ENCODE peak calls at places on chromosomes 12 and 14, in nine cellular contexts. S, I, E, Y, Z, T, K, H and O are unnamed samples.

GRCh38 chr14:36132826-36133225 is 43.7 kb downstream of the PTCSC3 start:
- DNase-seq in S (no peak), I (no peak), E (no peak), Y (no peak), Z (no peak), T (no peak), K (no peak), H (no peak), O (no peak)

GRCh38 chr12:14167005-14167628 is 185.7 kb upstream of the GRIN2B start:
- DNase-seq in S (peak; percentile 81), I (peak; percentile 23), E (peak; percentile 58), Y (no peak), Z (no peak), T (peak; percentile 71), K (no peak), H (peak; percentile 58), O (peak; percentile 73)

GRCh38 chr12:56636118-56636674 is 6.1 kb upstream of the BAZ2A start:
- DNase-seq in S (peak; percentile 68), I (peak; percentile 80), E (peak; percentile 71), Y (peak; percentile 68), Z (peak; percentile 64), T (peak; percentile 84), K (peak; percentile 57), H (peak; percentile 90), O (peak; percentile 87)

GRCh38 chr14:22994762-22995275 is 12.5 kb upstream of the AJUBA start:
- DNase-seq in S (peak; percentile 42), I (no peak), E (peak; percentile 50), Y (no peak), Z (no peak), T (no peak), K (no peak), H (peak; percentile 53), O (peak; percentile 52)

GRCh38 chr12:49706351-49707126 is 666 bp downstream of the FMNL3 start:
- DNase-seq in S (peak; percentile 60), I (no peak), E (peak; percentile 39), Y (no peak), Z (no peak), T (peak; percentile 43), K (peak; percentile 15), H (peak; percentile 50), O (no peak)

GRCh38 chr14:103862393-103862782 is 15.0 kb upstream of the PPP1R13B start:
- DNase-seq in S (no peak), I (peak; percentile 4), E (no peak), Y (no peak), Z (no peak), T (no peak), K (no peak), H (no peak), O (no peak)

GRCh38 chr12:105931762-105932587 is 206.8 kb downstream of the NUAK1 start:
- DNase-seq in S (no peak), I (no peak), E (no peak), Y (no peak), Z (no peak), T (no peak), K (no peak), H (no peak), O (no peak)

GRCh38 chr12:99619389-99620158 is 28.0 kb upstream of the GARIN6 start:
- DNase-seq in S (peak; percentile 38), I (no peak), E (peak; percentile 30), Y (no peak), Z (no peak), T (no peak), K (no peak), H (peak; percentile 40), O (no peak)

GRCh38 chr14:79971330-79971729 is 240.0 kb downstream of the DIO2 start:
- DNase-seq in S (no peak), I (no peak), E (no peak), Y (no peak), Z (no peak), T (no peak), K (no peak), H (peak; percentile 57), O (no peak)

GRCh38 chr14:58171090-58171489 is 19.1 kb upstream of the ARMH4 start:
- DNase-seq in S (peak; percentile 97), I (peak; percentile 69), E (peak; percentile 89), Y (no peak), Z (no peak), T (no peak), K (no peak), H (peak; percentile 80), O (peak; percentile 63)

GRCh38 chr14:24317141-24317927 is 6.0 kb downstream of the LTB4R start:
- DNase-seq in S (no peak), I (no peak), E (no peak), Y (no peak), Z (no peak), T (no peak), K (no peak), H (no peak), O (no peak)

GRCh38 chr14:65465584-65465983 is 53.1 kb downstream of the FUT8 start:
- DNase-seq in S (no peak), I (no peak), E (no peak), Y (no peak), Z (no peak), T (no peak), K (no peak), H (no peak), O (no peak)

GRCh38 chr14:53002576-53002975 is 51.7 kb upstream of the FERMT2 start:
- DNase-seq in S (peak; percentile 35), I (no peak), E (no peak), Y (no peak), Z (no peak), T (no peak), K (no peak), H (no peak), O (no peak)

GRCh38 chr12:115174928-115175327 is 491.0 kb upstream of the TBX3 start:
- DNase-seq in S (no peak), I (no peak), E (no peak), Y (no peak), Z (no peak), T (no peak), K (no peak), H (no peak), O (no peak)

GRCh38 chr12:54160807-54161480 is 27.8 kb downstream of the SMUG1 start:
- DNase-seq in S (no peak), I (peak; percentile 29), E (no peak), Y (no peak), Z (no peak), T (no peak), K (no peak), H (no peak), O (no peak)

GRCh38 chr14:24880689-24881088 is 169.3 kb downstream of the STXBP6 start:
- DNase-seq in S (no peak), I (no peak), E (no peak), Y (no peak), Z (no peak), T (no peak), K (no peak), H (no peak), O (no peak)

GRCh38 chr12:27077586-27077985 is 4.8 kb downstream of the C12orf71 start:
- DNase-seq in S (no peak), I (no peak), E (no peak), Y (no peak), Z (no peak), T (no peak), K (no peak), H (no peak), O (no peak)

GRCh38 chr12:20716037-20716436 is 20.9 kb downstream of the SLCO1C1 start:
- DNase-seq in S (peak; percentile 43), I (peak; percentile 16), E (no peak), Y (no peak), Z (no peak), T (no peak), K (no peak), H (no peak), O (no peak)

GRCh38 chr12:88431245-88431644 is 149.0 kb downstream of the KITLG start:
- DNase-seq in S (no peak), I (no peak), E (no peak), Y (no peak), Z (no peak), T (no peak), K (no peak), H (no peak), O (no peak)

GRCh38 chr14:22164616-22165015 is 424.4 kb downstream of the DAD1 start:
- DNase-seq in S (no peak), I (no peak), E (no peak), Y (no peak), Z (no peak), T (no peak), K (no peak), H (peak; percentile 19), O (no peak)

GRCh38 chr14:63603749-63604277 is 37.9 kb downstream of the WDR89 start:
- DNase-seq in S (no peak), I (no peak), E (no peak), Y (no peak), Z (no peak), T (no peak), K (no peak), H (no peak), O (no peak)

GRCh38 chr12:67797316-67797741 is 148.8 kb downstream of the DYRK2 start:
- DNase-seq in S (no peak), I (no peak), E (no peak), Y (no peak), Z (no peak), T (no peak), K (no peak), H (no peak), O (no peak)

GRCh38 chr14:93142854-93143652 is 27.3 kb upstream of the ITPK1 start:
- DNase-seq in S (no peak), I (no peak), E (no peak), Y (no peak), Z (no peak), T (no peak), K (no peak), H (no peak), O (no peak)

GRCh38 chr12:175250-175649 is 38.7 kb downstream of the SLC6A12 start:
- DNase-seq in S (no peak), I (no peak), E (no peak), Y (no peak), Z (no peak), T (no peak), K (no peak), H (no peak), O (no peak)

GRCh38 chr12:64171715-64172114 is 50.4 kb downstream of the KICS2 start:
- DNase-seq in S (no peak), I (no peak), E (no peak), Y (no peak), Z (no peak), T (no peak), K (no peak), H (peak; percentile 55), O (no peak)

GRCh38 chr14:66043921-66044320 is 442.2 kb upstream of the CCDC196 start:
- DNase-seq in S (no peak), I (no peak), E (no peak), Y (no peak), Z (no peak), T (no peak), K (no peak), H (no peak), O (no peak)

GRCh38 chr12:6953417-6954315 is 2.5 kb downstream of the PTPN6 start:
- DNase-seq in S (no peak), I (no peak), E (no peak), Y (peak; percentile 50), Z (peak; percentile 78), T (peak; percentile 95), K (peak; percentile 67), H (no peak), O (peak; percentile 78)

GRCh38 chr12:116922194-116922897 is 11.6 kb downstream of the FBXW8 start:
- DNase-seq in S (no peak), I (no peak), E (no peak), Y (no peak), Z (no peak), T (no peak), K (no peak), H (peak; percentile 14), O (peak; percentile 48)

GRCh38 chr12:53236443-53237111 is 4.6 kb upstream of the RARG start:
- DNase-seq in S (no peak), I (no peak), E (no peak), Y (peak; percentile 73), Z (no peak), T (no peak), K (peak; percentile 37), H (no peak), O (no peak)

GRCh38 chr12:8057839-8058238 is 8.3 kb downstream of the C3AR1 start:
- DNase-seq in S (no peak), I (no peak), E (no peak), Y (no peak), Z (no peak), T (no peak), K (no peak), H (peak; percentile 63), O (no peak)

GRCh38 chr14:89417469-89418225 is 614 bp upstream of the FOXN3 start:
- DNase-seq in S (peak; percentile 22), I (peak; percentile 28), E (peak; percentile 37), Y (peak; percentile 17), Z (no peak), T (peak; percentile 87), K (peak; percentile 30), H (peak; percentile 50), O (peak; percentile 64)